ENCODE peak calls at places on chromosomes 2 and 18, in ten cellular contexts. J, F, P, K, U, O, C, A, Z and D are unnamed samples.

GRCh38 chr2:176392744-176393414 is 123.6 kb downstream of the MTX2 start:
- DNase-seq in U (no peak), K (no peak), C (no peak), J (no peak), O (no peak), Z (no peak), F (no peak), P (no peak), A (no peak), D (no peak)

GRCh38 chr2:41903746-41904145 is 144.1 kb upstream of the PKDCC start:
- DNase-seq in Z (no peak), A (no peak), J (no peak), P (no peak), U (no peak), C (no peak), O (no peak), F (no peak), K (no peak), D (no peak)

GRCh38 chr2:143803936-143804335 is 674.7 kb downstream of the ARHGAP15 start:
- DNase-seq in U (no peak), F (no peak), K (no peak), A (no peak), C (no peak), O (no peak), P (no peak), Z (no peak), J (no peak), D (no peak)

GRCh38 chr2:239264838-239265651 is 135.8 kb downstream of the HDAC4 start:
- DNase-seq in F (peak), A (no peak), U (no peak), K (no peak), C (peak), Z (peak), P (peak), J (no peak), O (peak), D (peak)

GRCh38 chr2:172329404-172330059 is 97.9 kb upstream of the ITGA6 start:
- DNase-seq in A (no peak), U (no peak), P (no peak), Z (no peak), O (no peak), C (no peak), J (no peak), F (no peak), K (no peak), D (no peak)

GRCh38 chr2:204625135-204625534 is 79.9 kb downstream of the PARD3B start:
- DNase-seq in Z (no peak), P (no peak), U (peak), K (no peak), F (peak), O (no peak), J (peak), A (no peak), C (no peak), D (no peak)

GRCh38 chr18:14978962-14979535 is 231.1 kb downstream of the ANKRD30B start:
- DNase-seq in Z (no peak), A (no peak), P (no peak), F (peak), C (peak), K (peak), O (no peak), U (no peak), J (no peak), D (peak)

GRCh38 chr18:52312321-52312720 is 27.7 kb upstream of the DCC start:
- DNase-seq in O (no peak), A (no peak), F (no peak), C (no peak), Z (no peak), P (no peak), U (no peak), J (no peak), K (no peak), D (no peak)

GRCh38 chr2:232137748-232138147 is 176.2 kb downstream of the DIS3L2 start:
- DNase-seq in Z (no peak), A (no peak), C (no peak), K (no peak), J (no peak), U (no peak), O (no peak), P (no peak), F (no peak), D (no peak)

GRCh38 chr18:71287268-71287667 is 998.4 kb downstream of the SOCS6 start:
- DNase-seq in Z (no peak), O (no peak), A (no peak), F (no peak), P (no peak), U (no peak), C (no peak), K (no peak), J (no peak), D (no peak)

GRCh38 chr2:150028337-150028736 is 440.8 kb upstream of the MMADHC start:
- DNase-seq in Z (no peak), P (no peak), J (no peak), U (no peak), K (no peak), A (no peak), C (no peak), F (no peak), O (no peak), D (no peak)

GRCh38 chr2:219416938-219417337 is 1.2 kb upstream of the DES start:
- DNase-seq in F (no peak), U (no peak), C (no peak), A (no peak), P (no peak), O (no peak), J (no peak), Z (no peak), K (no peak), D (no peak)

GRCh38 chr18:58180172-58180571 is 136.1 kb downstream of the NEDD4L start:
- DNase-seq in C (no peak), F (no peak), O (no peak), K (no peak), Z (no peak), A (no peak), U (no peak), P (no peak), J (no peak), D (no peak)

GRCh38 chr2:45652090-45653050 is 895 bp downstream of the PRKCE start:
- DNase-seq in O (peak), K (no peak), U (no peak), F (peak), J (peak), Z (no peak), A (peak), C (peak), P (peak), D (peak)

GRCh38 chr2:241992753-241993152 is 123.2 kb downstream of the RTP5 start:
- DNase-seq in O (peak), P (no peak), J (no peak), A (no peak), U (no peak), C (no peak), K (no peak), Z (no peak), F (no peak), D (no peak)

GRCh38 chr18:49966090-49966489 is 152.8 kb upstream of the ACAA2 start:
- DNase-seq in K (no peak), A (no peak), C (no peak), U (no peak), J (no peak), O (no peak), Z (no peak), F (no peak), P (no peak), D (no peak)

GRCh38 chr2:110828330-110828729 is 96.0 kb downstream of the ACOXL start:
- DNase-seq in F (peak), J (no peak), P (no peak), K (no peak), U (no peak), O (no peak), C (no peak), Z (no peak), A (no peak), D (no peak)

GRCh38 chr18:23341383-23341782 is 111.7 kb upstream of the RIOK3 start:
- DNase-seq in O (no peak), C (peak), U (no peak), J (no peak), K (no peak), A (no peak), Z (no peak), F (peak), P (no peak), D (no peak)

GRCh38 chr2:218703341-218703740 is 7.3 kb upstream of the TTLL4 start:
- DNase-seq in J (no peak), A (no peak), P (no peak), U (no peak), O (no peak), K (no peak), F (no peak), C (no peak), Z (no peak), D (no peak)

GRCh38 chr2:81266106-81266505 is 961.6 kb upstream of the LRRTM1 start:
- DNase-seq in U (no peak), A (no peak), K (peak), P (no peak), J (no peak), O (no peak), F (no peak), C (peak), Z (no peak), D (no peak)

GRCh38 chr18:56565596-56566355 is 72.6 kb downstream of the TXNL1 start:
- DNase-seq in F (peak), Z (no peak), U (no peak), A (no peak), J (no peak), O (no peak), C (no peak), P (no peak), K (no peak), D (no peak)

GRCh38 chr2:50385361-50385760 is 646.6 kb downstream of the NRXN1 start:
- DNase-seq in O (no peak), Z (no peak), U (no peak), F (no peak), A (no peak), P (no peak), C (no peak), J (no peak), K (no peak), D (no peak)

GRCh38 chr2:641501-642430 is 35.4 kb downstream of the TMEM18 start:
- DNase-seq in U (no peak), C (no peak), F (no peak), J (no peak), O (no peak), Z (no peak), A (no peak), K (no peak), P (no peak), D (no peak)

GRCh38 chr2:46545015-46545839 is 65.9 kb downstream of the TMEM247 start:
- DNase-seq in O (no peak), A (no peak), U (no peak), K (no peak), F (no peak), Z (no peak), P (no peak), J (no peak), C (no peak), D (no peak)

GRCh38 chr18:79606621-79607331 is 72.8 kb upstream of the CTDP1 start:
- DNase-seq in Z (no peak), U (no peak), O (no peak), F (no peak), P (no peak), A (no peak), J (no peak), K (no peak), C (no peak), D (no peak)